ENCODE peak calls at places on chromosomes 3 and 15, in four cellular contexts. O is BJ, K is tibial artery, D is A549. T is an unnamed sample.

GRCh38 chr3:133274477-133274876 is 125.4 kb upstream of the BFSP2 start:
- DNase-seq in O (no peak), K (no peak), D (no peak), T (no peak)

GRCh38 chr3:167852216-167852615 is 116.7 kb downstream of the SERPINI1 start:
- DNase-seq in O (no peak), K (no peak), D (no peak), T (no peak)

GRCh38 chr3:168071535-168071934 is 24.2 kb downstream of the GOLIM4 start:
- DNase-seq in O (peak), K (no peak), D (peak), T (no peak)

GRCh38 chr3:4845882-4846281 is 133.4 kb upstream of the BHLHE40 start:
- DNase-seq in O (no peak), K (no peak), D (no peak), T (no peak)

GRCh38 chr3:112350181-112350825 is 17.3 kb downstream of the CD200 start:
- DNase-seq in O (no peak), K (no peak), D (no peak), T (no peak)

GRCh38 chr3:83843716-83844115 is 1115.1 kb upstream of the CADM2 start:
- DNase-seq in O (no peak), K (no peak), D (no peak), T (no peak)

GRCh38 chr15:69377137-69377536 is 37.0 kb upstream of the KIF23 start:
- DNase-seq in O (no peak), K (no peak), D (no peak), T (no peak)

GRCh38 chr3:66298591-66298990 is 77.8 kb downstream of the SLC25A26 start:
- DNase-seq in O (no peak), K (no peak), D (no peak), T (no peak)

GRCh38 chr15:41847981-41848380 is 9.3 kb downstream of the PLA2G4B start:
- DNase-seq in O (no peak), K (no peak), D (no peak), T (no peak)

GRCh38 chr3:46853441-46854410 is 9.5 kb downstream of the MYL3 start:
- DNase-seq in O (no peak), K (no peak), D (no peak), T (peak)

GRCh38 chr3:100087203-100087602 is 27.1 kb downstream of the FILIP1L start:
- DNase-seq in O (peak), K (no peak), D (no peak), T (no peak)

GRCh38 chr15:64841258-64842098 is at the start of gene PLEKHO2:
- DNase-seq in O (peak), K (peak), D (peak), T (peak)

GRCh38 chr3:122515020-122515468 is 305 bp upstream of the KPNA1 start:
- DNase-seq in O (no peak), K (no peak), D (no peak), T (no peak)

GRCh38 chr3:13208706-13209295 is 135.6 kb upstream of the IQSEC1 start:
- DNase-seq in O (no peak), K (no peak), D (no peak), T (no peak)

GRCh38 chr3:58464875-58465274 is 27.0 kb upstream of the KCTD6 start:
- DNase-seq in O (no peak), K (no peak), D (no peak), T (no peak)

GRCh38 chr15:25481208-25481862 is 42.5 kb upstream of the UBE3A start:
- DNase-seq in O (no peak), K (no peak), D (no peak), T (peak)

GRCh38 chr3:72189344-72189743 is 404.4 kb upstream of the PROK2 start:
- DNase-seq in O (no peak), K (no peak), D (no peak), T (no peak)

GRCh38 chr3:95343228-95343627 is 1280.4 kb downstream of the NSUN3 start:
- DNase-seq in O (no peak), K (no peak), D (no peak), T (no peak)

GRCh38 chr3:122299872-122300460 is 25.1 kb upstream of the CSTA start:
- DNase-seq in O (no peak), K (no peak), D (peak), T (no peak)

GRCh38 chr3:177476921-177477435 is 279.7 kb upstream of the TBL1XR1 start:
- DNase-seq in O (no peak), K (no peak), D (no peak), T (no peak)

GRCh38 chr3:109559389-109559788 is 222.0 kb upstream of the DPPA4 start:
- DNase-seq in O (no peak), K (no peak), D (no peak), T (no peak)

GRCh38 chr3:66475386-66476020 is 25.3 kb downstream of the LRIG1 start:
- DNase-seq in O (no peak), K (no peak), D (no peak), T (no peak)

GRCh38 chr3:136161516-136161915 is 34.6 kb downstream of the MSL2 start:
- DNase-seq in O (no peak), K (no peak), D (no peak), T (no peak)

GRCh38 chr15:58628206-58629057 is 121.1 kb downstream of the ADAM10 start:
- DNase-seq in O (no peak), K (no peak), D (no peak), T (no peak)

GRCh38 chr15:80568876-80569605 is 126.1 kb upstream of the ABHD17C start:
- DNase-seq in O (no peak), K (no peak), D (no peak), T (no peak)

GRCh38 chr15:87142096-87142495 is 1062.4 kb downstream of the AGBL1 start:
- DNase-seq in O (peak), K (no peak), D (no peak), T (no peak)

GRCh38 chr3:35974872-35975271 is 335.5 kb downstream of the ARPP21 start:
- DNase-seq in O (no peak), K (no peak), D (no peak), T (no peak)

GRCh38 chr15:91491131-91491950 is 362.2 kb upstream of the SLCO3A1 start:
- DNase-seq in O (no peak), K (no peak), D (no peak), T (no peak)

GRCh38 chr3:194900886-194901522 is 215.3 kb downstream of the FAM43A start:
- DNase-seq in O (no peak), K (no peak), D (no peak), T (no peak)

GRCh38 chr3:142958707-142959106 is 4.8 kb downstream of the PAQR9 start:
- DNase-seq in O (no peak), K (no peak), D (peak), T (no peak)

GRCh38 chr3:63910873-63911272 is 1.3 kb downstream of the SCAANT1 start:
- DNase-seq in O (no peak), K (no peak), D (no peak), T (no peak)

GRCh38 chr15:96359772-96360498 is 29.4 kb downstream of the NR2F2 start:
- DNase-seq in O (no peak), K (no peak), D (no peak), T (peak)

GRCh38 chr15:96358006-96358794 is 27.7 kb downstream of the NR2F2 start:
- DNase-seq in O (no peak), K (no peak), D (no peak), T (peak)

GRCh38 chr15:96359371-96359771 is 28.9 kb downstream of the NR2F2 start:
- DNase-seq in O (no peak), K (no peak), D (no peak), T (no peak)

GRCh38 chr15:96360581-96361308 is 30.2 kb downstream of the NR2F2 start:
- DNase-seq in O (no peak), K (no peak), D (no peak), T (peak)

DNA sequence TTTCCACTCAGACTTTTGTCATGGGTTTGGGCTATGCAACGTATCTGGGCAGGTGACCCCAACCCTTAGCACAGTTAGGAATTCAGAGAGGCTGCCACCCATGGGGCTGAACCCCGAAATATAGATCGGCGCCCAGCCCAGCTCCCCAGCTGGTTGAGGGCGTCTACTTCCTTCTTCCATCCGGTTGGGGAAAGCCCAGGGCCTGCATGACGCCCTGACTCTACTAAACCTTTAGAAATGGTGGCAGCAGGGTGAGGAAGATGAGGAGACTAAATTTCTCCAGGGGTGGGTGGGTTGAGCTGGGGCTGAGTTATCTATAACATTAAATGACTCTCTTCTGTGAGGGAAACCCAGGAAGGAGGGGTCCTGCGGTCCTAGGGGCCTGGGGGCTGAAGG is 28.3 kb downstream of the NR2F2 start:
- DNase-seq in O (no peak), K (no peak), D (no peak), T (no peak)
- TF ChIP-seq CTCF in O (no peak), K (no peak), D (no peak), T (no peak)

GRCh38 chr3:119305271-119305670 is 11.1 kb downstream of the ARHGAP31 start:
- DNase-seq in O (no peak), K (no peak), D (no peak), T (no peak)

GRCh38 chr3:119302697-119303630 is 8.8 kb downstream of the ARHGAP31 start:
- DNase-seq in O (no peak), K (no peak), D (no peak), T (no peak)

GRCh38 chr3:119301001-119301400 is 6.8 kb downstream of the ARHGAP31 start:
- DNase-seq in O (no peak), K (no peak), D (no peak), T (no peak)

GRCh38 chr3:119301662-119302061 is 7.5 kb downstream of the ARHGAP31 start:
- DNase-seq in O (no peak), K (no peak), D (no peak), T (peak)

GRCh38 chr3:119304201-119304713 is 10.1 kb downstream of the ARHGAP31 start:
- DNase-seq in O (peak), K (no peak), D (no peak), T (no peak)
- TF ChIP-seq CTCF in O (no peak), K (no peak), D (no peak), T (no peak)

GRCh38 chr15:28873585-28874139 is 12.1 kb upstream of the APBA2 start:
- DNase-seq in O (no peak), K (no peak), D (no peak), T (no peak)
- TF ChIP-seq CTCF in O (peak), K (no peak), D (no peak), T (no peak)

GRCh38 chr3:42880601-42881451 is 5.1 kb upstream of the CYP8B1 start:
- DNase-seq in O (no peak), K (peak), D (peak), T (peak)
- TF ChIP-seq CTCF in O (peak), K (peak), D (peak), T (peak)

GRCh38 chr3:7630925-7631324 is 770.0 kb downstream of the GRM7 start:
- DNase-seq in O (no peak), K (no peak), D (no peak), T (no peak)
- TF ChIP-seq CTCF in O (no peak), K (no peak), D (no peak), T (no peak)

GRCh38 chr3:113532698-113533533 is 561 bp downstream of the SIDT1 start:
- DNase-seq in O (no peak), K (peak), D (peak), T (peak)

GRCh38 chr3:113534365-113534764 is 2.0 kb downstream of the SIDT1 start:
- DNase-seq in O (no peak), K (no peak), D (no peak), T (no peak)

GRCh38 chr3:113535898-113536297 is 3.5 kb downstream of the SIDT1 start:
- DNase-seq in O (no peak), K (no peak), D (no peak), T (no peak)

GRCh38 chr3:113533534-113533892 is 1.2 kb downstream of the SIDT1 start:
- DNase-seq in O (no peak), K (no peak), D (no peak), T (no peak)

DNA sequence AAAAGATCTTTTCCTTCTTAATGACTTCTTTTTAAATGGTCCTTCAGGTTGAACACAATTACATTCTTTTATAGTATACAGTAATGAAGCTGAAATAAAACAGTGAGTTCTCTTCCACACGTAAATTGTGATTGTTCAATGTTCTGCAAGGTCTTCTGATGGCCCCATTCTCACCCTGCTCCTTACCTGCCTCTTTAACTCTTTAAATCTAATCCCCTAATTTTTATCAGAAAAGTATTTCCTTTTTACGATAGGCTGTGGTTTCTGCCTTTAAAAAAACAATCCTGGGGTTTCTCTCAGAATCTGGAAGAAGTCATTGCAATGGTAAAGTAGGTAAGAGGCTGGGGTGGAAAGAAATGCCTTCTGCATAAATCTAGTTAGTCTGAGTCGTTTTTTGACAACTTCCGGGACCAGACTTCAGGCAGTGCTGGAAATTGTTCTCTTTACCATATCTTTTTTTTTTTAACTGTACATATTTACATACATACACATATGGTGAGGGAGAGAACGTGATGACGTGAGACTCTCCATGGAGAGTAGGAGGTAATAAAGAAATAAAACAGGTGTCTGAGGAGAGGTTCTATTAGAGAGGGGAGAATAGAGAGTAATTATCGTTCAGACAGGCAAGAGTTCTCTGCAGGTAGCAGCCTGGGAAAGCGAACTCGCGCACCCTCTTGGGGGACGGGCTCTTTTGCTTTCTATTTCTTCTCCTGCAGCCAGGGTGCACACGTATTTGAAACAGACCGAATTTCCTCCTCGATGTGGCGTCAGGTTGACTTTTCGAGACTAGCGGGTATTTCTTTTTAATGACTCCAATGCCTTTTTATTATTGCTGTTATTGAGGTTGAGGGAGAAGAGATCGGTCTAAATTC is at the start of gene SIDT1:
- DNase-seq in O (no peak), K (no peak), D (peak), T (no peak)
- TF ChIP-seq CTCF in O (peak), K (no peak), D (no peak), T (no peak)

GRCh38 chr15:70508561-70509281 is 254.6 kb downstream of the UACA start:
- DNase-seq in O (no peak), K (no peak), D (peak), T (peak)
- TF ChIP-seq CTCF in O (peak), K (no peak), D (peak), T (no peak)

GRCh38 chr3:28915711-28916481 is 365.0 kb upstream of the RBMS3 start:
- DNase-seq in O (no peak), K (peak), D (peak), T (no peak)
- TF ChIP-seq CTCF in O (no peak), K (no peak), D (peak), T (no peak)

T was measured in upper lobe of left lung.